ENCODE peak calls at places on chromosomes 12 and 14, in ten cellular contexts. One of them, this sample, is unnamed.

GRCh38 chr14:92288994-92289393 is 34.0 kb upstream of the SLC24A4 start:
- DNase-seq in CD4-positive, alpha-beta T cell: no peak
- DNase-seq in tibial artery: no peak
- DNase-seq in DND-41: no peak
- DNase-seq in left ventricle myocardium inferior: no peak
- DNase-seq in stomach: no peak
- DNase-seq in MM.1S: no peak
- DNase-seq in AG04449: no peak
- DNase-seq in neural crest cell: no peak
- DNase-seq in uterus: no peak
- DNase-seq in this sample: no peak

GRCh38 chr12:18720690-18721089 is 17.1 kb downstream of the PLCZ1 start:
- DNase-seq in DND-41: no peak
- DNase-seq in neural crest cell: no peak
- DNase-seq in CD4-positive, alpha-beta T cell: no peak
- DNase-seq in tibial artery: no peak
- DNase-seq in uterus: no peak
- DNase-seq in stomach: no peak
- DNase-seq in left ventricle myocardium inferior: no peak
- DNase-seq in AG04449: no peak
- DNase-seq in MM.1S: no peak
- DNase-seq in this sample: no peak

GRCh38 chr12:99975321-99975720 is 9.4 kb downstream of the ANKS1B start:
- DNase-seq in AG04449: no peak
- DNase-seq in stomach: no peak
- DNase-seq in neural crest cell: no peak
- DNase-seq in uterus: no peak
- DNase-seq in CD4-positive, alpha-beta T cell: no peak
- DNase-seq in DND-41: no peak
- DNase-seq in left ventricle myocardium inferior: no peak
- DNase-seq in MM.1S: no peak
- DNase-seq in tibial artery: no peak
- DNase-seq in this sample: no peak

GRCh38 chr12:26212988-26213387 is 17.6 kb downstream of the SSPN start:
- DNase-seq in tibial artery: no peak
- DNase-seq in neural crest cell: no peak
- DNase-seq in stomach: no peak
- DNase-seq in MM.1S: no peak
- DNase-seq in AG04449: no peak
- DNase-seq in left ventricle myocardium inferior: no peak
- DNase-seq in CD4-positive, alpha-beta T cell: no peak
- DNase-seq in uterus: no peak
- DNase-seq in DND-41: no peak
- DNase-seq in this sample: no peak

GRCh38 chr14:79584679-79585078 is 626.6 kb downstream of the DIO2 start:
- DNase-seq in neural crest cell: no peak
- DNase-seq in MM.1S: no peak
- DNase-seq in CD4-positive, alpha-beta T cell: no peak
- DNase-seq in tibial artery: no peak
- DNase-seq in DND-41: no peak
- DNase-seq in left ventricle myocardium inferior: no peak
- DNase-seq in AG04449: peak; percentile 86
- DNase-seq in stomach: no peak
- DNase-seq in uterus: no peak
- DNase-seq in this sample: no peak

GRCh38 chr14:67806228-67806627 is 10.2 kb downstream of the ZFYVE26 start:
- DNase-seq in DND-41: no peak
- DNase-seq in stomach: no peak
- DNase-seq in neural crest cell: no peak
- DNase-seq in left ventricle myocardium inferior: no peak
- DNase-seq in tibial artery: no peak
- DNase-seq in CD4-positive, alpha-beta T cell: no peak
- DNase-seq in AG04449: peak; percentile 37
- DNase-seq in uterus: no peak
- DNase-seq in MM.1S: no peak
- DNase-seq in this sample: no peak

GRCh38 chr12:80192087-80192486 is 92.8 kb downstream of the OTOGL start:
- DNase-seq in DND-41: no peak
- DNase-seq in MM.1S: peak; percentile 68
- DNase-seq in uterus: no peak
- DNase-seq in AG04449: no peak
- DNase-seq in left ventricle myocardium inferior: no peak
- DNase-seq in tibial artery: no peak
- DNase-seq in stomach: no peak
- DNase-seq in neural crest cell: no peak
- DNase-seq in CD4-positive, alpha-beta T cell: no peak
- DNase-seq in this sample: no peak

GRCh38 chr14:90424075-90424474 is 27.2 kb downstream of the CALM1 start:
- DNase-seq in uterus: no peak
- DNase-seq in AG04449: no peak
- DNase-seq in stomach: no peak
- DNase-seq in tibial artery: no peak
- DNase-seq in MM.1S: no peak
- DNase-seq in CD4-positive, alpha-beta T cell: no peak
- DNase-seq in DND-41: no peak
- DNase-seq in neural crest cell: no peak
- DNase-seq in left ventricle myocardium inferior: no peak
- DNase-seq in this sample: no peak

GRCh38 chr12:93614917-93615596 is 42.6 kb downstream of the SOCS2 start:
- DNase-seq in left ventricle myocardium inferior: no peak
- DNase-seq in AG04449: no peak
- DNase-seq in uterus: no peak
- DNase-seq in CD4-positive, alpha-beta T cell: no peak
- DNase-seq in neural crest cell: no peak
- DNase-seq in tibial artery: no peak
- DNase-seq in MM.1S: no peak
- DNase-seq in stomach: no peak
- DNase-seq in DND-41: no peak
- DNase-seq in this sample: no peak

GRCh38 chr14:65686761-65687160 is 274.2 kb downstream of the FUT8 start:
- DNase-seq in uterus: no peak
- DNase-seq in left ventricle myocardium inferior: no peak
- DNase-seq in AG04449: no peak
- DNase-seq in CD4-positive, alpha-beta T cell: no peak
- DNase-seq in DND-41: no peak
- DNase-seq in stomach: no peak
- DNase-seq in MM.1S: no peak
- DNase-seq in tibial artery: no peak
- DNase-seq in neural crest cell: no peak
- DNase-seq in this sample: no peak

GRCh38 chr12:15038137-15038536 is 65.3 kb downstream of the PDE6H start:
- DNase-seq in stomach: no peak
- DNase-seq in AG04449: no peak
- DNase-seq in MM.1S: no peak
- DNase-seq in DND-41: no peak
- DNase-seq in CD4-positive, alpha-beta T cell: no peak
- DNase-seq in left ventricle myocardium inferior: no peak
- DNase-seq in uterus: no peak
- DNase-seq in neural crest cell: no peak
- DNase-seq in tibial artery: no peak
- DNase-seq in this sample: no peak

GRCh38 chr12:7110661-7111060 is 1.6 kb upstream of the C1RL start:
- DNase-seq in uterus: no peak
- DNase-seq in MM.1S: no peak
- DNase-seq in stomach: no peak
- DNase-seq in neural crest cell: no peak
- DNase-seq in left ventricle myocardium inferior: no peak
- DNase-seq in tibial artery: peak; percentile 17
- DNase-seq in AG04449: no peak
- DNase-seq in DND-41: no peak
- DNase-seq in CD4-positive, alpha-beta T cell: no peak
- DNase-seq in this sample: no peak

GRCh38 chr14:100341301-100342031 is 18.3 kb downstream of the SLC25A47 start:
- DNase-seq in left ventricle myocardium inferior: no peak
- DNase-seq in tibial artery: peak; percentile 71
- DNase-seq in MM.1S: no peak
- DNase-seq in neural crest cell: no peak
- DNase-seq in DND-41: no peak
- DNase-seq in stomach: peak; percentile 41
- DNase-seq in uterus: no peak
- DNase-seq in CD4-positive, alpha-beta T cell: no peak
- DNase-seq in AG04449: peak; percentile 65
- DNase-seq in this sample: no peak

GRCh38 chr12:54723653-54724256 is 75.6 kb upstream of the DCD start:
- DNase-seq in CD4-positive, alpha-beta T cell: no peak
- DNase-seq in MM.1S: peak; percentile 64
- DNase-seq in tibial artery: no peak
- DNase-seq in AG04449: no peak
- DNase-seq in stomach: no peak
- DNase-seq in uterus: no peak
- DNase-seq in DND-41: peak; percentile 25
- DNase-seq in neural crest cell: peak; percentile 10
- DNase-seq in left ventricle myocardium inferior: no peak
- DNase-seq in this sample: no peak

GRCh38 chr12:131583085-131583712 is 127.7 kb upstream of the SFSWAP start:
- DNase-seq in neural crest cell: no peak
- DNase-seq in DND-41: no peak
- DNase-seq in left ventricle myocardium inferior: no peak
- DNase-seq in CD4-positive, alpha-beta T cell: no peak
- DNase-seq in stomach: no peak
- DNase-seq in AG04449: no peak
- DNase-seq in tibial artery: no peak
- DNase-seq in MM.1S: no peak
- DNase-seq in uterus: no peak
- DNase-seq in this sample: no peak

GRCh38 chr14:40252817-40253447 is 820.7 kb upstream of the FBXO33 start:
- DNase-seq in CD4-positive, alpha-beta T cell: no peak
- DNase-seq in tibial artery: no peak
- DNase-seq in MM.1S: no peak
- DNase-seq in neural crest cell: no peak
- DNase-seq in DND-41: no peak
- DNase-seq in stomach: no peak
- DNase-seq in left ventricle myocardium inferior: no peak
- DNase-seq in AG04449: no peak
- DNase-seq in uterus: no peak
- DNase-seq in this sample: no peak

GRCh38 chr12:67068204-67068731 is 200.9 kb upstream of the CAND1 start:
- DNase-seq in DND-41: peak; percentile 9
- DNase-seq in left ventricle myocardium inferior: no peak
- DNase-seq in CD4-positive, alpha-beta T cell: no peak
- DNase-seq in neural crest cell: peak; percentile 27
- DNase-seq in tibial artery: no peak
- DNase-seq in AG04449: no peak
- DNase-seq in MM.1S: peak; percentile 36
- DNase-seq in uterus: no peak
- DNase-seq in stomach: no peak
- DNase-seq in this sample: no peak
- TF ChIP-seq CTCF in DND-41: no peak
- TF ChIP-seq CTCF in left ventricle myocardium inferior: no peak
- TF ChIP-seq CTCF in CD4-positive, alpha-beta T cell: no peak
- TF ChIP-seq CTCF in neural crest cell: no peak
- TF ChIP-seq CTCF in tibial artery: no peak
- TF ChIP-seq CTCF in AG04449: no peak
- TF ChIP-seq CTCF in MM.1S: peak; percentile 8
- TF ChIP-seq CTCF in uterus: no peak
- TF ChIP-seq CTCF in stomach: no peak
- TF ChIP-seq CTCF in this sample: no peak

GRCh38 chr14:43887523-43887922 is 619.6 kb downstream of the FSCB start:
- DNase-seq in neural crest cell: no peak
- DNase-seq in tibial artery: no peak
- DNase-seq in stomach: no peak
- DNase-seq in MM.1S: no peak
- DNase-seq in CD4-positive, alpha-beta T cell: no peak
- DNase-seq in AG04449: no peak
- DNase-seq in left ventricle myocardium inferior: no peak
- DNase-seq in uterus: no peak
- DNase-seq in DND-41: no peak
- DNase-seq in this sample: no peak
- TF ChIP-seq CTCF in neural crest cell: no peak
- TF ChIP-seq CTCF in tibial artery: no peak
- TF ChIP-seq CTCF in stomach: no peak
- TF ChIP-seq CTCF in MM.1S: no peak
- TF ChIP-seq CTCF in CD4-positive, alpha-beta T cell: no peak
- TF ChIP-seq CTCF in AG04449: no peak
- TF ChIP-seq CTCF in left ventricle myocardium inferior: no peak
- TF ChIP-seq CTCF in uterus: no peak
- TF ChIP-seq CTCF in DND-41: no peak
- TF ChIP-seq CTCF in this sample: no peak

GRCh38 chr12:12266873-12267634 is at the start of gene LRP6:
- DNase-seq in AG04449: peak; percentile 75
- DNase-seq in stomach: peak; percentile 90
- DNase-seq in uterus: peak; percentile 90
- DNase-seq in tibial artery: peak; percentile 83
- DNase-seq in neural crest cell: peak; percentile 87
- DNase-seq in MM.1S: peak; percentile 75
- DNase-seq in DND-41: peak; percentile 88
- DNase-seq in left ventricle myocardium inferior: peak; percentile 92
- DNase-seq in CD4-positive, alpha-beta T cell: peak; percentile 66
- DNase-seq in this sample: peak; percentile 88
- TF ChIP-seq CTCF in AG04449: no peak
- TF ChIP-seq CTCF in stomach: no peak
- TF ChIP-seq CTCF in uterus: no peak
- TF ChIP-seq CTCF in tibial artery: no peak
- TF ChIP-seq CTCF in neural crest cell: peak; percentile 24
- TF ChIP-seq CTCF in MM.1S: no peak
- TF ChIP-seq CTCF in DND-41: no peak
- TF ChIP-seq CTCF in left ventricle myocardium inferior: peak; percentile 3
- TF ChIP-seq CTCF in CD4-positive, alpha-beta T cell: no peak
- TF ChIP-seq CTCF in this sample: no peak

DNA sequence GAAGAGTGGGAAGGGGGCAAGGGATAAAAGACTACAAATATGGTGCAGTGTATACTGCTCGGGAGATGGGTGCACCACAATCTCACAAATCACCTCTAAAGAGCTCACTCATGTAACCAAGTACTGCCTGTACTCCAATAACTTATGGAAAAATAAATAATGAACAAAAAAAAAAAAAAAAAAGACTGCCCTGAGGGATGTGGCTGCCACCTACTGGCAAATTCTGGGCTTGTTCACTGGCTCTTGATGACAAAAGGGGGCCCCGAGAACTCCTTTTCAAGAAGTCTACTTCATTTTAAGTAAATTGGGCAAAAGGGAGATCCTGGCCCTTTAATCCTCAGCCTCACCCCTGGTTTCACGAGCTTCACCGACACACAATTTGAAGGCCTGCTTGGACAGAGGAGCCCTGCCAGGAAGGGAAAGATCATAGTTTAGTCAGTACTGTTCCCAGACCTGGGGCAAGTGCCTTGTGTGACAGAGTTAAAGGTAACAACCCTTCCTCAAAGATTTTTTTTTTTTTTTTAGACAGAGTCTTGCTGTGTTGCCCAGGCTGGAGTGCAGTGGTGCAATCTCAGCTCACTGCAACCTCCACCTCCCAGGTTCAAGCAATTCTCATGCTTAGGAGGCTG is 26.1 kb upstream of the STAC3 start:
- DNase-seq in left ventricle myocardium inferior: no peak
- DNase-seq in DND-41: peak; percentile 37
- DNase-seq in MM.1S: peak; percentile 21
- DNase-seq in CD4-positive, alpha-beta T cell: no peak
- DNase-seq in uterus: no peak
- DNase-seq in neural crest cell: no peak
- DNase-seq in stomach: peak; percentile 57
- DNase-seq in tibial artery: no peak
- DNase-seq in AG04449: no peak
- DNase-seq in this sample: peak; percentile 50
- TF ChIP-seq CTCF in left ventricle myocardium inferior: peak; percentile 67
- TF ChIP-seq CTCF in DND-41: peak; percentile 57
- TF ChIP-seq CTCF in MM.1S: peak; percentile 39
- TF ChIP-seq CTCF in CD4-positive, alpha-beta T cell: no peak
- TF ChIP-seq CTCF in uterus: no peak
- TF ChIP-seq CTCF in neural crest cell: peak; percentile 51
- TF ChIP-seq CTCF in stomach: peak; percentile 22
- TF ChIP-seq CTCF in tibial artery: no peak
- TF ChIP-seq CTCF in AG04449: peak; percentile 20
- TF ChIP-seq CTCF in this sample: peak; percentile 54

GRCh38 chr12:104215638-104216297 is at the start of gene TXNRD1:
- DNase-seq in CD4-positive, alpha-beta T cell: peak; percentile 77
- DNase-seq in stomach: peak; percentile 87
- DNase-seq in AG04449: no peak
- DNase-seq in tibial artery: peak; percentile 83
- DNase-seq in MM.1S: peak; percentile 88
- DNase-seq in left ventricle myocardium inferior: peak; percentile 87
- DNase-seq in neural crest cell: peak; percentile 78
- DNase-seq in DND-41: no peak
- DNase-seq in uterus: peak; percentile 82
- DNase-seq in this sample: peak; percentile 63
- TF ChIP-seq CTCF in CD4-positive, alpha-beta T cell: peak; percentile 91
- TF ChIP-seq CTCF in stomach: peak; percentile 87
- TF ChIP-seq CTCF in AG04449: peak; percentile 87
- TF ChIP-seq CTCF in tibial artery: peak; percentile 85
- TF ChIP-seq CTCF in MM.1S: peak; percentile 90
- TF ChIP-seq CTCF in left ventricle myocardium inferior: peak; percentile 92
- TF ChIP-seq CTCF in neural crest cell: peak; percentile 91
- TF ChIP-seq CTCF in DND-41: no peak
- TF ChIP-seq CTCF in uterus: peak; percentile 93
- TF ChIP-seq CTCF in this sample: peak; percentile 57